ENCODE peak calls at places on chromosome 15, in six cellular contexts. One of them, this sample, is unnamed.
A peak's percentile ranks its signal among the peaks of the same experiment; 100 is the strongest.

GRCh38 chr15:70936326-70936725 is 43.7 kb downstream of the LRRC49 start:
- DNase-seq in stomach: no peak
- DNase-seq in spleen: no peak
- DNase-seq in heart right ventricle: no peak
- DNase-seq in CD8-positive, alpha-beta T cell: no peak
- DNase-seq in endothelial cell of umbilical vein: no peak
- DNase-seq in this sample: no peak

GRCh38 chr15:48592221-48592731 is 53.2 kb downstream of the FBN1 start:
- DNase-seq in stomach: no peak
- DNase-seq in spleen: no peak
- DNase-seq in heart right ventricle: no peak
- DNase-seq in endothelial cell of umbilical vein: peak; percentile 69
- DNase-seq in CD8-positive, alpha-beta T cell: no peak
- DNase-seq in this sample: no peak

GRCh38 chr15:67794832-67795574 is 30.3 kb upstream of the SKOR1 start:
- DNase-seq in CD8-positive, alpha-beta T cell: no peak
- DNase-seq in heart right ventricle: no peak
- DNase-seq in stomach: no peak
- DNase-seq in endothelial cell of umbilical vein: no peak
- DNase-seq in spleen: no peak
- DNase-seq in this sample: no peak

GRCh38 chr15:73331991-73332925 is 36.5 kb downstream of the HCN4 start:
- DNase-seq in heart right ventricle: no peak
- DNase-seq in stomach: no peak
- DNase-seq in endothelial cell of umbilical vein: no peak
- DNase-seq in spleen: peak; percentile 42
- DNase-seq in CD8-positive, alpha-beta T cell: no peak
- DNase-seq in this sample: peak; percentile 46

GRCh38 chr15:25180606-25181289 is 226.0 kb downstream of the SNRPN start:
- DNase-seq in stomach: peak; percentile 17
- DNase-seq in heart right ventricle: peak; percentile 1
- DNase-seq in endothelial cell of umbilical vein: no peak
- DNase-seq in CD8-positive, alpha-beta T cell: no peak
- DNase-seq in spleen: peak; percentile 59
- DNase-seq in this sample: peak; percentile 53

GRCh38 chr15:39585394-39585841 is 4.5 kb downstream of the THBS1 start:
- DNase-seq in CD8-positive, alpha-beta T cell: no peak
- DNase-seq in stomach: no peak
- DNase-seq in endothelial cell of umbilical vein: peak; percentile 58
- DNase-seq in heart right ventricle: no peak
- DNase-seq in spleen: no peak
- DNase-seq in this sample: no peak

GRCh38 chr15:93072440-93073394 is 16.3 kb downstream of the RGMA start:
- DNase-seq in CD8-positive, alpha-beta T cell: no peak
- DNase-seq in endothelial cell of umbilical vein: peak; percentile 42
- DNase-seq in spleen: no peak
- DNase-seq in heart right ventricle: peak; percentile 88
- DNase-seq in stomach: peak; percentile 69
- DNase-seq in this sample: peak; percentile 94

GRCh38 chr15:39869858-39870515 is 50.1 kb downstream of the GPR176 start:
- DNase-seq in CD8-positive, alpha-beta T cell: no peak
- DNase-seq in endothelial cell of umbilical vein: peak; percentile 9
- DNase-seq in heart right ventricle: no peak
- DNase-seq in stomach: no peak
- DNase-seq in spleen: no peak
- DNase-seq in this sample: no peak

GRCh38 chr15:59366368-59367021 is 6.2 kb downstream of the MYO1E start:
- DNase-seq in CD8-positive, alpha-beta T cell: no peak
- DNase-seq in spleen: no peak
- DNase-seq in heart right ventricle: no peak
- DNase-seq in endothelial cell of umbilical vein: peak; percentile 58
- DNase-seq in stomach: no peak
- DNase-seq in this sample: no peak

GRCh38 chr15:33675246-33675645 is 293.1 kb upstream of the CHRM5 start:
- DNase-seq in heart right ventricle: no peak
- DNase-seq in CD8-positive, alpha-beta T cell: no peak
- DNase-seq in spleen: no peak
- DNase-seq in stomach: no peak
- DNase-seq in endothelial cell of umbilical vein: peak; percentile 28
- DNase-seq in this sample: no peak

GRCh38 chr15:65344214-65344908 is 33.4 kb downstream of the IGDCC3 start:
- DNase-seq in CD8-positive, alpha-beta T cell: no peak
- DNase-seq in heart right ventricle: no peak
- DNase-seq in endothelial cell of umbilical vein: no peak
- DNase-seq in spleen: peak; percentile 34
- DNase-seq in stomach: no peak
- DNase-seq in this sample: peak; percentile 21

DNA sequence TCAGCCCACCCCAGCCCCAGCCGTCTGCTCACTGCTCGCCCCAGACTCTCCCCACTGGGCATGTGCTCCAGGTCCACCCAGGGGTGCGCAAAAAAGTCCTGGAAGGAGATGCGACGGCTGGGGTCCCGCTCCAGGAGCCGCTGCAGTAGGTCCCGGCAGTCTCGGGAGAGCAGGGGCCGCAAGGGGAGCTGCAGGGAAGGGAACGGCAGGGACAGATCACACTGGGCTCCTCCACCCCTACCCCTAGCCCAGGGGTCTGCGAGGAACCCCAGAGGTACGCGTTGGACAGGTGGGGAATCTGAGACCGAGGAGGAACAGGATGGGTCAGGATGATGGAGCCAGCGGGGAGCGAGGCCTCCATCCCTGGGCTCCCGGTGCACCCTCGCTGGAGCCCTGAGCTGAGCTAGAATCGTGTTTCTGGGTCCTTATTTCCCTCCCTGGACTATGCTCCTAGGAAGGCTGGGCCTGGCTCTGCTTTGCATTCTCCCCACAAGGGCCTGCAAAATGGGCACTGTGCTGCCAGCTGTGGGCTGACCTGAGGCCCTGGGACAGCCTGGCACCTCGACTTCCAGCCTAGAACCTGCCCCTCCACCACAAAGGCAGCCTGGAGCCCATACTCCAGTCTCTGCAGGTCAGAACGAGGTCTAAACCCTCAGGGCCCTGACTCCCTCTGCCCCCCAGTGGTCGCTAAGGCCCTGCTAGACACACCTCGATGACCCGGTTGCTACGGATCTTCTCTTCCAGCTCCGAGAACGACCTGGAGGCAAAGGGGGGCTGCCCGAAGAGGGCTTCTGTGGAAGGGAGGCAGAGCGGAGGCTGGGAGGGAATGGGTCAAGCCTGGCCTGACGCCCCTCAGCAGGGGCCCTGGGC is 3.2 kb downstream of the ULK3 start:
- DNase-seq in stomach: no peak
- DNase-seq in CD8-positive, alpha-beta T cell: no peak
- DNase-seq in endothelial cell of umbilical vein: no peak
- DNase-seq in spleen: no peak
- DNase-seq in heart right ventricle: no peak
- DNase-seq in this sample: no peak
- H3K4me1 ChIP-seq in stomach: peaks cover 39% of the 10 kb centered on the region
- H3K4me1 ChIP-seq in CD8-positive, alpha-beta T cell: peaks cover 28% of the 10 kb centered on the region
- H3K4me1 ChIP-seq in endothelial cell of umbilical vein: peaks cover 11% of the 10 kb centered on the region
- H3K4me1 ChIP-seq in spleen: peaks cover 16% of the 10 kb centered on the region
- H3K4me1 ChIP-seq in heart right ventricle: peaks cover 26% of the 10 kb centered on the region
- H3K4me1 ChIP-seq in this sample: peaks cover 28% of the 10 kb centered on the region

DNA sequence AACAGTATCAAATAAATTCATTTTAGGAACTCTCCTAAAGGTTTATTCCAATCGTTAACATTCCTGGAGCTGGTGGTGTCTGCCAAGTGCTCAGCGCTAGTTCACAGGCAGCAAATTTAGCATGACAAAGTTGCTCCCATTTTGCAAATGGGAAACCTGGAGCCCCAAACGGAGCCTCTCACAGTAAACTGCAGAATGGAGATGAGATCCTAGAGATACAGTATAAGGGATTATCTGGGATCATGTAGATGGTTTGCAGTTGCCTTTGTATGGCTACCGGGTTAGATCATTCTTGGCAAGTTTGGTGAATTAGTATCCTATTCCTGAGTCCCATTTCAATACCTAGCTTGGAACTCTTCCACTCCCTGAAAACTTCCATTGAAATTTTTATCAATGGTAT is 173.7 kb downstream of the CDIN1 start:
- DNase-seq in heart right ventricle: no peak
- DNase-seq in CD8-positive, alpha-beta T cell: no peak
- DNase-seq in endothelial cell of umbilical vein: no peak
- DNase-seq in spleen: no peak
- DNase-seq in stomach: no peak
- DNase-seq in this sample: no peak
- H3K27ac ChIP-seq in heart right ventricle: no peak overlapping the region
- H3K27ac ChIP-seq in CD8-positive, alpha-beta T cell: no peak overlapping the region
- H3K27ac ChIP-seq in endothelial cell of umbilical vein: no peak overlapping the region
- H3K27ac ChIP-seq in spleen: no peak overlapping the region
- H3K27ac ChIP-seq in stomach: no peak overlapping the region
- H3K27ac ChIP-seq in this sample: no peak overlapping the region

GRCh38 chr15:85044251-85044853 is 62.7 kb downstream of the PDE8A start:
- DNase-seq in spleen: no peak
- DNase-seq in stomach: peak; percentile 61
- DNase-seq in heart right ventricle: no peak
- DNase-seq in endothelial cell of umbilical vein: peak; percentile 80
- DNase-seq in CD8-positive, alpha-beta T cell: peak; percentile 42
- DNase-seq in this sample: peak; percentile 77
- TF ChIP-seq CTCF in spleen: peak; percentile 57
- TF ChIP-seq CTCF in stomach: peak; percentile 46
- TF ChIP-seq CTCF in heart right ventricle: peak; percentile 68
- TF ChIP-seq CTCF in endothelial cell of umbilical vein: peak; percentile 59
- TF ChIP-seq CTCF in CD8-positive, alpha-beta T cell: peak; percentile 60
- TF ChIP-seq CTCF in this sample: peak; percentile 67

DNA sequence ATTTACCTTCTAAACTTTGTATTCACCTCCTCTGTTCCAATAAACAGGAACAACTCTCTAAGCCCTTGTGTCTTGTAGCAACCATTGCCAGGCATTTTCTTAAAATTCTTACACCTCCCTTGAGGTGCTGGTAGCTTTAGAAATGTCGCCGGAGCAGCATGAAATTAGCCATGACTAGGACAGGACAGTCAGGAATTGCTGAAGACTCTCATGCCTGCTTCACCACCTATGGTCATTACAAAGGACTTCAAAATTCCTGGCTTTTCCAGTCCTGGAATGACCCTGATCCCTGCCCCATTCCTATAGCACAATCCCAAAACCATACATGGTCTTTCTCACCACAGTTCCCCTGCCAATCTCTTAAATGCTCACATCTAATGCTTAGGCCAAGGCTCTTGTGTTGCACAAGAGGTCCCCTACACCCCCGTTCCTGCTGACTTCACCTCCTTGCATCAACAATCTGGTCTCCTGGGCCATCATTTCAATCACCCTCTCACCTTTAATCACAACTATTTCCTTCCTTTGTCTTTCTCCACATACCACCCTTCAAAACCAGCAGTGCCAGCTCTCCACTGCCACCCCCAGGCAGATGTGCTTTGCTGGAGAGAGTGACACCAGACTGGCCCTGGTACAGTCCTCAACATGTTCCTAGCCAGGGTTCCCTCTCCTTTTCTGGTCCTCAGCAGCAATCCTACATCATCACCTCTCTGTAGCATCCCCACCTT is 113.2 kb upstream of the TJP1 start:
- DNase-seq in CD8-positive, alpha-beta T cell: no peak
- DNase-seq in endothelial cell of umbilical vein: no peak
- DNase-seq in stomach: peak; percentile 41
- DNase-seq in heart right ventricle: no peak
- DNase-seq in spleen: no peak
- DNase-seq in this sample: no peak
- H3K4me1 ChIP-seq in CD8-positive, alpha-beta T cell: no peaks in the 10 kb centered on the region
- H3K4me1 ChIP-seq in endothelial cell of umbilical vein: peaks cover 35% of the 10 kb centered on the region
- H3K4me1 ChIP-seq in stomach: no peaks in the 10 kb centered on the region
- H3K4me1 ChIP-seq in heart right ventricle: no peaks in the 10 kb centered on the region
- H3K4me1 ChIP-seq in spleen: no peaks in the 10 kb centered on the region
- H3K4me1 ChIP-seq in this sample: no peaks in the 10 kb centered on the region

DNA sequence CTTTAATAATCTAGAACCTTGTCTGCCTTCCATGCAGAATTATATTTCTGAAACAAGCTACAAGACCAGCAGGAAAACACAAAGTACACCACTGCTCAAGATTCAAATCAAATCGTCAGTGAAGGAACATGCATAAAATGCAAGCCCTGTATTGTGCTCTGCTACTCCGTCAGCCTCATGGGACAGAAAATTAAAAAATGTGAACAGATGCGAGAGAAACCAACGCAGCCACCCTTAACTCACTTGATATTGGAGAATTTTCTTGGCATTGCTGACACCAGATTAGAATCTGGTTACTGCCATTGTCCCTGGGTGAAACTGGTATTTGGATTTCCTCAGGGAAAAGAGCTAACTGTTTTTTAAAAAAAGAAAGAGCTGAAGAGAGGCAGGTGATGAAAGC is 23.6 kb downstream of the ANXA2 start:
- DNase-seq in endothelial cell of umbilical vein: no peak
- DNase-seq in CD8-positive, alpha-beta T cell: no peak
- DNase-seq in stomach: no peak
- DNase-seq in heart right ventricle: no peak
- DNase-seq in spleen: no peak
- DNase-seq in this sample: no peak
- H3K27ac ChIP-seq in endothelial cell of umbilical vein: peak overlapping the region; percentile 98
- H3K27ac ChIP-seq in CD8-positive, alpha-beta T cell: no peak overlapping the region
- H3K27ac ChIP-seq in stomach: peak overlapping the region; percentile 84
- H3K27ac ChIP-seq in heart right ventricle: peak overlapping the region; percentile 25
- H3K27ac ChIP-seq in spleen: no peak overlapping the region
- H3K27ac ChIP-seq in this sample: peak overlapping the region; percentile 78

GRCh38 chr15:98147415-98147814 is 186.9 kb downstream of the ARRDC4 start:
- DNase-seq in heart right ventricle: no peak
- DNase-seq in endothelial cell of umbilical vein: no peak
- DNase-seq in CD8-positive, alpha-beta T cell: no peak
- DNase-seq in stomach: no peak
- DNase-seq in spleen: no peak
- DNase-seq in this sample: no peak
- TF ChIP-seq CTCF in heart right ventricle: no peak
- TF ChIP-seq CTCF in endothelial cell of umbilical vein: no peak
- TF ChIP-seq CTCF in CD8-positive, alpha-beta T cell: no peak
- TF ChIP-seq CTCF in stomach: no peak
- TF ChIP-seq CTCF in spleen: no peak
- TF ChIP-seq CTCF in this sample: no peak

DNA sequence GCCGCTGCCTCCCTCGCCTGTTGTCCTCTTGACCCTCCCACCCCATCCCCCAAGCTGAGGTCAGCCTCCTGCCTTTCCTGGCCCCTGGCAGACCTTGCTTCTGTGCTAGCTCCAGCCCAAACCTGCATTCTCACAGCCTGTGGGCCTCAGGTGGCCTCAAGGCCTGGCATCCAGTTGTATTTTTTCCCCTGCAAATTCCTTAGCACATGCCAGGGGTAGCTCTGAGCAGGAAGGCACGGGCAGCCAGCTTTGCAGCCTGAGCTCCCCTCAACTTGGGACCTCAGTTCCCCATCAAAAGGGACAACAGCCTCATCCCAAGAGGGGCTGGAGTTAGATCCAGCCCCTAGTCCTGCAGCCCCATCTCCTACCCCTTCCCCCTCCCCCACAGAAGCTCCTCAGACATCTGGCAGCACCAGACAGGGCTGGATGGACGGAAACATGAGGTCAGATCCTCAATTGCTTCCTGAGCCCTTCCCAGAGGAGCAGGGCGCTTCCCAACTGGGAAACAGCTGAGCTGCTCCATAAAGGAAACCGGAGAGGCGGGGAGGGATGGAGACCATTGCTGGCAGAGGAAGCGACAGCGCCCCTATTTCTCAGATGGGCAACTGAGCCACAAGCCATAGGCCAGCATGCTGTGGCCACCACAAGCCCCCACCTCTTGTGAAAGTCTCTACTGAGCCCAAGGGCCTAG is 18.1 kb upstream of the CYP11A1 start:
- DNase-seq in CD8-positive, alpha-beta T cell: no peak
- DNase-seq in heart right ventricle: no peak
- DNase-seq in stomach: no peak
- DNase-seq in spleen: peak; percentile 84
- DNase-seq in endothelial cell of umbilical vein: peak; percentile 39
- DNase-seq in this sample: no peak
- H3K4me1 ChIP-seq in CD8-positive, alpha-beta T cell: peaks cover 36% of the 10 kb centered on the region
- H3K4me1 ChIP-seq in heart right ventricle: peaks cover 25% of the 10 kb centered on the region
- H3K4me1 ChIP-seq in stomach: peaks cover 14% of the 10 kb centered on the region
- H3K4me1 ChIP-seq in spleen: peaks cover 50% of the 10 kb centered on the region
- H3K4me1 ChIP-seq in endothelial cell of umbilical vein: peaks cover 28% of the 10 kb centered on the region
- H3K4me1 ChIP-seq in this sample: no peaks in the 10 kb centered on the region

GRCh38 chr15:86044981-86045380 is 34.7 kb upstream of the AGBL1 start:
- DNase-seq in CD8-positive, alpha-beta T cell: no peak
- DNase-seq in endothelial cell of umbilical vein: no peak
- DNase-seq in stomach: no peak
- DNase-seq in spleen: no peak
- DNase-seq in heart right ventricle: no peak
- DNase-seq in this sample: no peak
- H3K27ac ChIP-seq in CD8-positive, alpha-beta T cell: no peak overlapping the region
- H3K27ac ChIP-seq in endothelial cell of umbilical vein: no peak overlapping the region
- H3K27ac ChIP-seq in stomach: no peak overlapping the region
- H3K27ac ChIP-seq in spleen: no peak overlapping the region
- H3K27ac ChIP-seq in heart right ventricle: no peak overlapping the region
- H3K27ac ChIP-seq in this sample: no peak overlapping the region